ENCODE peak calls at places on chromosome 11, in five cellular contexts. V is cardiac muscle cell, O is NCI-H1092, Q is GM23338, S is AG20443. R is an unnamed sample.

GRCh38 chr11:124762624-124763155 is 600 bp upstream of the ESAM start:
- DNase-seq in V (no peak), S (no peak), Q (no peak), O (no peak), R (no peak)

GRCh38 chr11:3888876-3889275 is 33.4 kb downstream of the STIM1 start:
- DNase-seq in V (no peak), O (no peak), Q (no peak), S (no peak), R (no peak)

GRCh38 chr11:120028181-120028935 is 109.6 kb downstream of the TRIM29 start:
- DNase-seq in Q (no peak), V (no peak), O (peak), S (no peak), R (no peak)

GRCh38 chr11:123054301-123055065 is 7.5 kb downstream of the HSPA8 start:
- DNase-seq in Q (peak), S (peak), O (peak), V (peak), R (peak)

GRCh38 chr11:8733847-8734246 is 51.3 kb downstream of the RPL27A start:
- DNase-seq in V (no peak), Q (no peak), O (no peak), S (no peak), R (no peak)

GRCh38 chr11:47858169-47858543 is 10.0 kb upstream of the NUP160 start:
- DNase-seq in Q (no peak), O (no peak), V (peak), S (peak), R (peak)

GRCh38 chr11:122981388-122982264 is at the start of gene BSX:
- DNase-seq in S (peak), O (no peak), V (peak), Q (peak), R (peak)

GRCh38 chr11:81497202-81497804 is 1236.4 kb downstream of the FAM181B start:
- DNase-seq in S (peak), Q (peak), O (no peak), V (peak), R (peak)

GRCh38 chr11:69227271-69227670 is 66.7 kb upstream of the MYEOV start:
- DNase-seq in S (no peak), O (no peak), Q (no peak), V (no peak), R (no peak)

GRCh38 chr11:2413735-2414579 is 13.4 kb downstream of the TSSC4 start:
- DNase-seq in Q (peak), V (no peak), S (no peak), O (no peak), R (no peak)

GRCh38 chr11:71338806-71339177 is 86.4 kb upstream of the SHANK2 start:
- DNase-seq in V (no peak), Q (no peak), S (no peak), O (no peak), R (no peak)

GRCh38 chr11:8099291-8099899 is 18.4 kb downstream of the TUB start:
- DNase-seq in Q (peak), S (peak), O (peak), V (peak), R (peak)

GRCh38 chr11:97908354-97908753 is 1112.4 kb upstream of the CNTN5 start:
- DNase-seq in V (no peak), O (no peak), S (no peak), Q (peak), R (no peak)

R was measured in testis.